ENCODE peak calls at places on chromosomes 2 and 18, in ten cellular contexts. D, N, C, M, H, S, Q, W, J and K are unnamed samples.

GRCh38 chr2:236352761-236353593 is 88.8 kb upstream of the ASB18 start:
- DNase-seq in J (peak; percentile 64), C (peak; percentile 24), Q (no peak), S (no peak), H (peak; percentile 37), D (no peak), N (peak; percentile 40), M (peak; percentile 49), W (peak; percentile 64), K (no peak)

GRCh38 chr2:226427538-226428307 is 371.9 kb downstream of the IRS1 start:
- DNase-seq in C (no peak), M (no peak), D (no peak), Q (no peak), W (no peak), N (peak; percentile 96), J (no peak), S (no peak), H (no peak), K (peak; percentile 85)

GRCh38 chr2:10135296-10136089 is 13.0 kb downstream of the RRM2 start:
- DNase-seq in S (no peak), Q (no peak), J (no peak), W (peak; percentile 22), C (no peak), M (no peak), D (no peak), H (no peak), N (peak; percentile 85), K (no peak)

GRCh38 chr2:5915926-5916325 is 223.7 kb downstream of the SOX11 start:
- DNase-seq in N (no peak), S (no peak), M (peak; percentile 48), W (no peak), Q (peak; percentile 39), H (peak; percentile 11), J (peak; percentile 41), C (no peak), D (no peak), K (no peak)

GRCh38 chr2:1754046-1754445 is 9.7 kb upstream of the PXDN start:
- DNase-seq in Q (no peak), M (no peak), H (no peak), W (no peak), N (no peak), D (no peak), J (no peak), S (no peak), C (no peak), K (no peak)

GRCh38 chr18:48831802-48832201 is 119.0 kb downstream of the SMAD7 start:
- DNase-seq in N (no peak), S (peak; percentile 54), M (no peak), H (no peak), Q (no peak), D (no peak), W (peak; percentile 18), C (no peak), J (no peak), K (no peak)

GRCh38 chr2:196168181-196168580 is 3.2 kb downstream of the STK17B start:
- DNase-seq in W (no peak), M (no peak), H (no peak), S (no peak), J (no peak), C (no peak), Q (no peak), D (no peak), N (peak; percentile 73), K (no peak)

GRCh38 chr2:199693861-199694260 is 157.1 kb downstream of the FTCDNL1 start:
- DNase-seq in Q (no peak), D (no peak), C (no peak), M (no peak), S (no peak), N (no peak), H (no peak), W (no peak), J (no peak), K (no peak)

DNA sequence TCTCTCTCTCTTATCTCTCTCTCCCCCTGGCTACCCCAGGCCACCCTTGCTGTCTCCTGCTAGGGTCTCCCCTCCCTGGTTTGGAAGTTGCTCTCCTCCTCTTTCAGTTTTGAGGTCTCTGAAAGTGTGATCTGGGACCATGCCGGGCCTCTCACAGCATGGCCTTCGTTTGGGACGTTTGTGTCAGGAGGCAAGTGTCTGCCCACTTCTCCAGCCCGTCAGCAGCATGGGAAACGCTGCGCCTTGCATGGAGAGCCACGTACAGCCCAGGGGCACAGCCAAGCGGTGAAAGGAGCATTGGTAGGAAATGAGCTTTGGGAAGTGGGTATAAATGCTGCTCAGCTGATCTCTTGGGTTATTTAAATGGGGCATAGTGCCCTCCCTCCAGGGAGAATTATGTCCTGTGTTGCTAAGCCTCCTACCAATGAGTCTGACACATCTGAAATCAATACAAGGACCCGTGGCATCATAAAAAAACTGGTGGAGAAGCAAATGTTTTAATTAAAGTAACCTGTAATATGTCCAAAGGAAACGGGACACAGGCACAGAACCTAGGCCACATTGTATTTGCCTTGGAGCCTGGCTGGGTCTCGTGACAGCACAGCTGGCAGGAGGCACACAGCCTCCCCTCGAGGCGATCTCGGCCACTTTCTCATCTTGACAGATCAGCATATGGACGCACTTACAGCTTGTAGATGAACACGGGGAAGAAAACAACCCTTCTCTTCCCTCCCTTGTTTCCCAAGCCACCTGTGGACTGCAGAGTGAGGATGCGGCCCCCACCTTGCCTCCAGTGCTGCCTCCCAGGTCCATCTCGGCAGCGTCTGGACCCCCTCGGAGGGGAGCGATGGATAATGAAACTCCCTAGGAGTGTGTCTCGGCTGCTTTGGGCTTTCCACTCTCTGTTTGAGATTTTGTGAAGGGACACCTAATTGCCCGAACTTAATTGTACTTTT is 72.7 kb downstream of the SH3RF3 start:
- DNase-seq in Q (no peak), C (no peak), M (no peak), S (no peak), H (no peak), J (no peak), N (no peak), D (no peak), W (no peak), K (no peak)
- TF ChIP-seq CTCF in Q (no peak), C (no peak), M (no peak), S (no peak), H (no peak), J (no peak), N (no peak), D (no peak), W (no peak), K (no peak)

GRCh38 chr2:38160517-38160916 is 84.6 kb upstream of the CYP1B1 start:
- DNase-seq in W (no peak), H (no peak), D (no peak), S (no peak), C (no peak), J (no peak), N (no peak), M (no peak), Q (no peak), K (no peak)

GRCh38 chr2:38164881-38165280 is 88.9 kb upstream of the CYP1B1 start:
- DNase-seq in D (no peak), J (no peak), N (no peak), Q (peak; percentile 35), C (no peak), M (no peak), S (no peak), W (no peak), H (peak; percentile 75), K (no peak)

GRCh38 chr2:38165698-38166097 is 89.7 kb upstream of the CYP1B1 start:
- DNase-seq in H (no peak), D (no peak), M (no peak), J (no peak), C (no peak), S (no peak), W (no peak), N (no peak), Q (no peak), K (no peak)

GRCh38 chr2:38163579-38163978 is 87.6 kb upstream of the CYP1B1 start:
- DNase-seq in D (no peak), W (no peak), H (no peak), Q (no peak), C (no peak), S (no peak), N (no peak), J (no peak), M (no peak), K (no peak)

GRCh38 chr2:38163006-38163405 is 87.1 kb upstream of the CYP1B1 start:
- DNase-seq in D (no peak), S (no peak), N (no peak), J (peak; percentile 18), H (peak; percentile 29), Q (no peak), W (no peak), C (no peak), M (no peak), K (no peak)
- TF ChIP-seq CTCF in D (no peak), S (no peak), N (no peak), J (no peak), H (no peak), Q (no peak), W (no peak), C (no peak), M (no peak), K (no peak)

DNA sequence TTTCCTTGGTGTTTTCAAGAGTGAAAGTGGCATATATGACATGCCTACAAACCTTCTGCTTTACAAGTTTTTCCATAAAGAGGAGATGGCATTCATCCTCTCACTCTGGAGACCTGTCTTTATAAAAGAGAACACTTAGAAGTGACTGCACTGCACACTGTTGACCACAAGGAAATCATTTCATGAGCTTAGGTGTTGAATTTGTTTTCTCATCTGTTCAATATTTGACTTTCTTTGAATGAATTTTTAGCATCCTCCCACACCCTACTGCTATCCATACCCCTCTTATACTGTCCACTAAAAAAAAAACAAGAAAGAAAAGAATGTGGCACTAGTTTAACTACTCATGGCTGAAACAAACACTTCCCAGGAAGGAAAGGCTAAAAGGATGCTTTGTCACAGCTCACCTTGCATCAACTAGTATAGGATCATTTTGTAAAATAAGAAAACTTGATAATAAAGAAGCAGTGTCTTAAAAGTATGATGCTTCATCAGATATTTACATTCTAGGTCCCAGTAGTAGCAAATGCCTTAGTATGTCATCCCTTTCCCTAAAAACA is 83.0 kb downstream of the ACVR1 start:
- DNase-seq in C (no peak), H (no peak), W (no peak), D (no peak), M (no peak), Q (no peak), S (no peak), N (peak; percentile 18), J (no peak), K (no peak)
- TF ChIP-seq CTCF in C (peak; percentile 11), H (no peak), W (no peak), D (no peak), M (peak; percentile 47), Q (peak; percentile 19), S (peak; percentile 41), N (peak; percentile 35), J (no peak), K (peak; percentile 4)

GRCh38 chr18:43625582-43625981 is 348.3 kb upstream of the SYT4 start:
- DNase-seq in S (no peak), M (no peak), J (no peak), W (no peak), C (no peak), Q (no peak), H (no peak), D (no peak), N (no peak), K (no peak)

GRCh38 chr18:43622024-43622423 is 344.7 kb upstream of the SYT4 start:
- DNase-seq in W (no peak), N (no peak), H (no peak), C (no peak), J (no peak), M (no peak), Q (no peak), D (no peak), S (no peak), K (no peak)

DNA sequence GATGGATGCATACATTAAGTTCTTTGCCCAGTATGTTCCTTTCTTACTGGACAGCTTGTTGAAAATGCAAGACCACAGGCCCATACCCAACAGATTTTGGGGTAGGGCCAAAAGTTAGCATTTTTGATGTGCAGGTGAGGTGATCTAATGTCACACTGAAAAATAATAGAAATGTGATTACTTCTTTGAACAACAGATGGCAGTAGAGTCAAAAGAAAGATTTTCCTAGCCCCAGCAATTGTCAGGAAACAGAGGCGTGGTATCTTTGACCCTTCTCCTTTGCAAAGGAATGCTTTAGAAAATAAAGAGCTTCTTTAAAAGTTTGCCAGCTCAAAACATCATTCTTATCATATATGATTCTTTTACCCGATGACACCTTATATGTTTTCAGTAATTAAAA is 343.6 kb upstream of the SYT4 start:
- DNase-seq in M (peak; percentile 50), J (peak; percentile 12), N (peak; percentile 37), Q (peak; percentile 5), D (no peak), C (no peak), H (peak; percentile 16), S (no peak), W (no peak), K (peak; percentile 10)
- TF ChIP-seq CTCF in M (peak; percentile 72), J (peak; percentile 66), N (peak; percentile 44), Q (peak; percentile 68), D (peak; percentile 26), C (no peak), H (peak; percentile 22), S (peak; percentile 76), W (no peak), K (peak; percentile 17)